ENCODE peak calls at places on chromosomes 6 and 20, in five cellular contexts. F is NCI-H1105; C is fibroblast of mammary gland; U is GM23248; Y is stimulated activated CD4-positive, alpha-beta T cell treated with anti-CD3 and anti-CD28 coated beads, Interleukin-2, amount 100 ng/mL, for 48 hours. Q is an unnamed sample.

GRCh38 chr6:83853178-83853967 is at the start of gene RIPPLY2:
- DNase-seq in F (peak), C (peak), U (peak), Y (no peak), Q (no peak)

GRCh38 chr6:133891814-133892443 is 3.0 kb downstream of the TCF21 start:
- DNase-seq in F (no peak), C (no peak), U (peak), Y (no peak), Q (no peak)

GRCh38 chr6:148273962-148274752 is 68.5 kb upstream of the SASH1 start:
- DNase-seq in F (no peak), C (peak), U (peak), Y (no peak), Q (no peak)

GRCh38 chr20:20375862-20376261 is 8.0 kb downstream of the INSM1 start:
- DNase-seq in F (peak), C (no peak), U (no peak), Y (no peak), Q (no peak)

GRCh38 chr20:44151621-44152416 is 35.2 kb downstream of the JPH2 start:
- DNase-seq in F (no peak), C (no peak), U (no peak), Y (no peak), Q (no peak)

GRCh38 chr6:139407718-139408222 is 33.3 kb upstream of the CITED2 start:
- DNase-seq in F (no peak), C (peak), U (peak), Y (no peak), Q (no peak)

GRCh38 chr6:141164042-141164748 is 968.5 kb upstream of the GJE1 start:
- DNase-seq in F (no peak), C (no peak), U (no peak), Y (no peak), Q (peak)

GRCh38 chr20:22583773-22584629 is at the start of gene FOXA2:
- DNase-seq in F (peak), C (no peak), U (no peak), Y (no peak), Q (no peak)

GRCh38 chr20:48771542-48771941 is 56.3 kb downstream of the PREX1 start:
- DNase-seq in F (no peak), C (peak), U (peak), Y (no peak), Q (no peak)

GRCh38 chr20:33237989-33238388 is 2.2 kb downstream of the BPIFA1 start:
- DNase-seq in F (no peak), C (no peak), U (no peak), Y (no peak), Q (no peak)

GRCh38 chr6:148389086-148389485 is 46.4 kb downstream of the SASH1 start:
- DNase-seq in F (no peak), C (no peak), U (no peak), Y (no peak), Q (no peak)

GRCh38 chr20:58598271-58599015 is 52.6 kb upstream of the STX16 start:
- DNase-seq in F (no peak), C (peak), U (peak), Y (no peak), Q (no peak)

GRCh38 chr6:7215140-7215539 is 97.9 kb downstream of the SSR1 start:
- DNase-seq in F (no peak), C (peak), U (no peak), Y (no peak), Q (no peak)

GRCh38 chr6:135358907-135359459 is 138.6 kb downstream of the AHI1 start:
- DNase-seq in F (no peak), C (peak), U (peak), Y (no peak), Q (no peak)

GRCh38 chr6:49852975-49853374 is 13.4 kb downstream of the CRISP1 start:
- DNase-seq in F (no peak), C (no peak), U (no peak), Y (no peak), Q (no peak)

GRCh38 chr20:47859255-47859654 is 74.0 kb upstream of the SULF2 start:
- DNase-seq in F (no peak), C (peak), U (peak), Y (no peak), Q (no peak)

GRCh38 chr6:105794263-105794662 is 291.9 kb upstream of the PRDM1 start:
- DNase-seq in F (no peak), C (no peak), U (peak), Y (no peak), Q (no peak)

GRCh38 chr6:32181890-32182529 is 2.0 kb downstream of the AGER start:
- DNase-seq in F (no peak), C (no peak), U (no peak), Y (no peak), Q (no peak)

GRCh38 chr20:11755071-11755881 is 162.4 kb upstream of the BTBD3 start:
- DNase-seq in F (no peak), C (peak), U (peak), Y (no peak), Q (no peak)

GRCh38 chr6:46704562-46704961 is 16.9 kb downstream of the TDRD6 start:
- DNase-seq in F (no peak), C (peak), U (peak), Y (no peak), Q (no peak)

GRCh38 chr20:41137412-41138216 is at the start of gene PLCG1:
- DNase-seq in F (peak), C (peak), U (peak), Y (peak), Q (peak)

GRCh38 chr20:58682656-58683055 is 9.9 kb upstream of the NPEPL1 start:
- DNase-seq in F (no peak), C (peak), U (peak), Y (no peak), Q (no peak)

GRCh38 chr6:150267686-150268561 is 100.9 kb upstream of the IYD start:
- DNase-seq in F (no peak), C (peak), U (peak), Y (no peak), Q (peak)

Q was measured in CMK.